ENCODE peak calls at places on chromosomes 7 and 10, in four cellular contexts. C, H, N and U are unnamed samples.

GRCh38 chr10:70191161-70191770 is 21.0 kb upstream of the SAR1A start:
- DNase-seq in N (no peak), H (no peak), C (no peak), U (no peak)

GRCh38 chr7:28298870-28299484 is 113.3 kb upstream of the CREB5 start:
- DNase-seq in H (peak; percentile 48), N (no peak), C (no peak), U (peak; percentile 59)

GRCh38 chr10:84198206-84198915 is 4.0 kb downstream of the CDHR1 start:
- DNase-seq in N (no peak), C (no peak), H (no peak), U (no peak)

GRCh38 chr7:92723205-92723604 is 113.2 kb downstream of the CDK6 start:
- DNase-seq in N (no peak), C (no peak), H (no peak), U (no peak)

GRCh38 chr10:53463539-53463938 is 691.0 kb upstream of the MBL2 start:
- DNase-seq in H (no peak), N (no peak), C (no peak), U (no peak)

GRCh38 chr7:141045126-141045841 is 28.6 kb upstream of the TMEM178B start:
- DNase-seq in H (no peak), N (no peak), C (no peak), U (no peak)

GRCh38 chr10:89744021-89744420 is 42.6 kb downstream of the KIF20B start:
- DNase-seq in H (no peak), N (no peak), C (no peak), U (no peak)

GRCh38 chr7:105773030-105773460 is 103.4 kb downstream of the ATXN7L1 start:
- DNase-seq in H (no peak), C (no peak), N (no peak), U (no peak)

GRCh38 chr7:139737221-139738100 is 40.3 kb downstream of the HIPK2 start:
- DNase-seq in H (no peak), C (no peak), N (no peak), U (no peak)

GRCh38 chr10:118332948-118333710 is 9.0 kb downstream of the FAM204A start:
- DNase-seq in C (no peak), N (no peak), H (no peak), U (no peak)

GRCh38 chr10:90484518-90484917 is 373.3 kb downstream of the HTR7 start:
- DNase-seq in N (no peak), H (no peak), C (no peak), U (no peak)

GRCh38 chr7:127907110-127907509 is 124.1 kb downstream of the LRRC4 start:
- DNase-seq in C (no peak), N (no peak), H (no peak), U (no peak)

GRCh38 chr10:29849434-29849833 is 210.0 kb downstream of the JCAD start:
- DNase-seq in H (no peak), N (no peak), C (no peak), U (no peak)

GRCh38 chr10:32929634-32930033 is 28.4 kb downstream of the ITGB1 start:
- DNase-seq in C (no peak), N (no peak), H (no peak), U (no peak)

GRCh38 chr10:130884456-130884855 is 427.1 kb downstream of the TCERG1L start:
- DNase-seq in C (no peak), H (no peak), N (no peak), U (no peak)
- H3K4me2 ChIP-seq in C (no peak overlapping the region), H (no peak overlapping the region), N (no peak overlapping the region), U (no peak overlapping the region)

DNA sequence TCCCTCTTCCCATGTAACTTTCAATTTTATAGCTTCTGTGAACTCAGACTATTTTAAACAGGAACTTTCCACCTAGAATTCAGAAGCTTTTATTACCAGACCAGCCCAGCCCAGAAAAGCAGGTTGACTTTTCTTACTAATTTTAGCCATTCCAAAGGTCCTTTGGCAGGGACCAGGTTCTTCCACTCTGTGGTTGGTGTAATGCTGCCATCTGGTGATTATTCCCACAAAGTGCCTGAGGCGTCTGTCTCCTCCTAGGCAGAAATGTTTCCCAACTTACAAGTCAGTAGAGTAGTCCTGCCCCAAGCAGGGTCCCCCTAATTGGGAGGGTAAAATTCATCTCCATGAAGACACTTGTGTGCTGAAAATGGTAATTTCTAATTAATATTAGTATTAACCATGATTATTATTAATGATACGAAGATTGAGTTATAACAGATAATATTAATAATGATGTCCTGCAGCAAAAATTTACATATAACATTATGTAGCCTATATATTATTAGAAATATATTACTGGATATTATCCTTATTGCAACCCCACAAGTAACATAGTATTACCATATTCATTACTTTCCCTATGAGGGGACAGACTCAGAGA is 53.0 kb upstream of the PPP1R17 start:
- DNase-seq in C (no peak), N (peak; percentile 26), H (peak; percentile 34), U (no peak)
- TF ChIP-seq EGR1 in C (no peak), N (no peak), H (no peak), U (no peak)

GRCh38 chr10:77971804-77972144 is 45.2 kb upstream of the DLG5 start:
- DNase-seq in N (no peak), C (no peak), H (no peak), U (no peak)
- H3K4me2 ChIP-seq in N (peak overlapping the region; percentile 17), C (no peak overlapping the region), H (peak overlapping the region; percentile 29), U (no peak overlapping the region)

GRCh38 chr10:17548786-17549185 is 68.4 kb downstream of the HACD1 start:
- DNase-seq in N (no peak), H (no peak), C (no peak), U (no peak)

GRCh38 chr10:17547026-17547425 is 70.1 kb downstream of the HACD1 start:
- DNase-seq in H (no peak), C (no peak), N (no peak), U (no peak)

GRCh38 chr10:17544465-17544864 is 72.7 kb downstream of the HACD1 start:
- DNase-seq in C (no peak), N (no peak), H (no peak), U (no peak)

DNA sequence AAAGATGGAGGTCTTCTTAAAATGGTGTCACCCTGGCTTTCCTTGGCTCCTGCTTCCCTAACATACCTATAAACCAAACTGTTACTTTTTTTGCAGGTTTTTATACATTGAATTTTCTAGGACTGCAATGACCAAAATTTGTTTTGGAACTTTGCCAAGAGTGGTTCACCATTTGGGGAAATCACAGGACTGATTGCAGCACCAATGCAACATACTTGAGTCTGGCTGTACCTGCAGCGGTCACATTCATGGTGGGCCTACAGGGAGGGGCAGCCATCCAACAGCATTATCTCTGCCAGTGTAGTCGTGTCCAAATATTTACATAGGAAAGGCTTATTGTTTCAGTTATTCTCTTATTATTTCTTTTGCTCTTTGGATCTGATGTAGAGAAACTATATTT is 69.0 kb downstream of the HACD1 start:
- DNase-seq in H (no peak), C (no peak), N (no peak), U (no peak)
- TF ChIP-seq EGR1 in H (no peak), C (no peak), N (no peak), U (no peak)

GRCh38 chr7:10797157-10797556 is 176.5 kb upstream of the PHF14 start:
- DNase-seq in N (no peak), H (no peak), C (no peak), U (no peak)

GRCh38 chr7:10789170-10789569 is 184.5 kb upstream of the PHF14 start:
- DNase-seq in C (no peak), H (no peak), N (no peak), U (no peak)

GRCh38 chr7:10798044-10798443 is 175.6 kb upstream of the PHF14 start:
- DNase-seq in H (no peak), N (no peak), C (no peak), U (no peak)

GRCh38 chr7:10790910-10791309 is 182.8 kb upstream of the PHF14 start:
- DNase-seq in N (no peak), H (no peak), C (no peak), U (no peak)

DNA sequence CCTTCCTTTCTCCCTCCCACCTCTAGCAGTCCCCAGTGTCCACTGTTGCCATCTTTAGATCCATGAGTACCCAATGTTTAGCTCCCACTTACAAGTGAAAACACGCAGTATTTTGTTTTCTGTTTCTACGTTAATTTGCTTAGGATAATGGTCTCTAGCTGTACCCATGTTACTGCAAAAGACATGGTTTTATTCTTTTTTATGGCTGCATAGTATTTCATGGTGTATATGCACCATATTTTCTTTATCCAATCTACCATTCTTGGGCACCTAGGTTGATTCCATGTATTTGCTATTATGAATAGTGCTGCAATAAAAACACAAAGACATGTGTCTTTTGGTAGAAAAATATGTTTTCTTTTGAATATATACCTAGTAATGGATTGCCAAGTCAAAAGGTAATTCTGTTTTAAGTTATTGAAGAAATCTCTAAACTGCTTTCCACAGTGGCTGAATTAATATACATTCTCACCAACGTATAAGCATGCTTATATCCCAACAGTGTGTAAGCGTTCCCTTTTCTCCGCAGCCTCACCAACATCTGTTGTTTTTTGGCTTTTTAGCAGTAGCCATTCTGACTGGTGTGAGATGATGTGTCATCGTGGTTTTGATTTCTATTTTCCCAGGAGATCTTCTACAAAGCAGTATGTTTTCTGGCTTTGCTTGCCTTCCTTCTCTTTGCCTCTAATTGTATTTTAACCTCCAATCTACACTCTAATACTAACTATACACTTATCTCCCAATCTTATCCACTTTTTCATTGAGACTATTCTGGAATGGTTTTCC is 179.5 kb upstream of the PHF14 start:
- DNase-seq in H (no peak), C (no peak), N (no peak), U (no peak)
- H3K4me2 ChIP-seq in H (no peak overlapping the region), C (no peak overlapping the region), N (no peak overlapping the region), U (no peak overlapping the region)